ENCODE peak calls at places on chromosomes 13 and 19, in eight cellular contexts. O, T, R, P, S, W, M and K are unnamed samples.

GRCh38 chr13:41848435-41849255 is 112.3 kb downstream of the VWA8 start:
- DNase-seq in O (no peak), T (no peak), R (no peak), P (no peak), S (no peak), W (no peak), M (no peak), K (peak)

GRCh38 chr13:107347641-107348369 is 779.9 kb upstream of the ARGLU1 start:
- DNase-seq in O (no peak), T (no peak), R (no peak), P (no peak), S (no peak), W (no peak), M (no peak), K (no peak)

GRCh38 chr13:80084086-80084676 is 256.7 kb downstream of the SPRY2 start:
- DNase-seq in O (no peak), T (no peak), R (peak), P (no peak), S (no peak), W (no peak), M (no peak), K (peak)

GRCh38 chr19:53664152-53664551 is 32.4 kb downstream of the DPRX start:
- DNase-seq in O (no peak), T (no peak), R (no peak), P (no peak), S (no peak), W (no peak), M (no peak), K (no peak)

GRCh38 chr19:17441241-17442135 is 7.0 kb downstream of the TMEM221 start:
- DNase-seq in O (peak), T (no peak), R (peak), P (no peak), S (no peak), W (peak), M (no peak), K (peak)

GRCh38 chr19:55119053-55119452 is 1.6 kb upstream of the PPP1R12C start:
- DNase-seq in O (no peak), T (no peak), R (no peak), P (no peak), S (no peak), W (no peak), M (no peak), K (peak)

GRCh38 chr19:49542446-49542845 is 14.6 kb downstream of the RCN3 start:
- DNase-seq in O (no peak), T (no peak), R (no peak), P (no peak), S (no peak), W (no peak), M (no peak), K (no peak)

GRCh38 chr13:35388979-35389378 is 87.5 kb downstream of the MAB21L1 start:
- DNase-seq in O (no peak), T (no peak), R (no peak), P (no peak), S (no peak), W (no peak), M (no peak), K (no peak)

GRCh38 chr13:114200673-114201005 is 21.6 kb downstream of the CFAP97D2 start:
- DNase-seq in O (no peak), T (no peak), R (no peak), P (no peak), S (no peak), W (no peak), M (no peak), K (no peak)

GRCh38 chr19:52191374-52191773 is 1.5 kb downstream of the PPP2R1A start:
- DNase-seq in O (no peak), T (no peak), R (no peak), P (no peak), S (no peak), W (no peak), M (no peak), K (no peak)

GRCh38 chr13:43036386-43037220 is 13.2 kb downstream of the DNAJC15 start:
- DNase-seq in O (peak), T (peak), R (no peak), P (no peak), S (peak), W (no peak), M (no peak), K (no peak)

GRCh38 chr13:41700790-41701310 is 243.5 kb downstream of the RGCC start:
- DNase-seq in O (no peak), T (no peak), R (peak), P (no peak), S (no peak), W (no peak), M (no peak), K (peak)

GRCh38 chr19:13797870-13798269 is 2.6 kb downstream of the ZSWIM4 start:
- DNase-seq in O (no peak), T (no peak), R (peak), P (no peak), S (peak), W (no peak), M (no peak), K (peak)